ENCODE peak calls at places on chromosome 11, in seven cellular contexts. One of them, this sample, is unnamed.
A peak's percentile ranks its signal among the peaks of the same experiment; 100 is the strongest.

GRCh38 chr11:72724851-72725730 is 27.1 kb downstream of the ARAP1 start:
- DNase-seq in CD8-positive, alpha-beta T cell: peak; percentile 67
- DNase-seq in A549: peak; percentile 85
- DNase-seq in IMR-90: peak; percentile 84
- DNase-seq in esophagus squamous epithelium: no peak
- DNase-seq in body of pancreas: peak; percentile 81
- DNase-seq in left ventricle myocardium inferior: peak; percentile 69
- DNase-seq in this sample: peak; percentile 81

GRCh38 chr11:13595166-13595565 is 73.3 kb upstream of the FAR1 start:
- DNase-seq in IMR-90: peak; percentile 42
- DNase-seq in body of pancreas: no peak
- DNase-seq in CD8-positive, alpha-beta T cell: no peak
- DNase-seq in esophagus squamous epithelium: no peak
- DNase-seq in A549: no peak
- DNase-seq in left ventricle myocardium inferior: no peak
- DNase-seq in this sample: no peak

GRCh38 chr11:14267861-14268635 is 90.9 kb downstream of the RRAS2 start:
- DNase-seq in IMR-90: no peak
- DNase-seq in A549: no peak
- DNase-seq in esophagus squamous epithelium: no peak
- DNase-seq in CD8-positive, alpha-beta T cell: no peak
- DNase-seq in body of pancreas: no peak
- DNase-seq in left ventricle myocardium inferior: no peak
- DNase-seq in this sample: no peak

GRCh38 chr11:104183572-104183971 is 19.6 kb upstream of the PDGFD start:
- DNase-seq in IMR-90: peak; percentile 16
- DNase-seq in CD8-positive, alpha-beta T cell: no peak
- DNase-seq in esophagus squamous epithelium: no peak
- DNase-seq in left ventricle myocardium inferior: no peak
- DNase-seq in A549: no peak
- DNase-seq in body of pancreas: no peak
- DNase-seq in this sample: no peak

GRCh38 chr11:76184551-76184993 is 21.7 kb downstream of the WNT11 start:
- DNase-seq in left ventricle myocardium inferior: no peak
- DNase-seq in IMR-90: peak; percentile 15
- DNase-seq in CD8-positive, alpha-beta T cell: no peak
- DNase-seq in esophagus squamous epithelium: no peak
- DNase-seq in body of pancreas: no peak
- DNase-seq in A549: no peak
- DNase-seq in this sample: no peak

GRCh38 chr11:131649861-131650260 is 279.4 kb downstream of the NTM start:
- DNase-seq in A549: no peak
- DNase-seq in IMR-90: no peak
- DNase-seq in CD8-positive, alpha-beta T cell: no peak
- DNase-seq in body of pancreas: no peak
- DNase-seq in esophagus squamous epithelium: no peak
- DNase-seq in left ventricle myocardium inferior: no peak
- DNase-seq in this sample: no peak

GRCh38 chr11:86671386-86672006 is 920 bp downstream of the ME3 start:
- DNase-seq in CD8-positive, alpha-beta T cell: no peak
- DNase-seq in body of pancreas: peak; percentile 58
- DNase-seq in esophagus squamous epithelium: no peak
- DNase-seq in IMR-90: no peak
- DNase-seq in A549: peak; percentile 53
- DNase-seq in left ventricle myocardium inferior: peak; percentile 88
- DNase-seq in this sample: no peak

GRCh38 chr11:80436547-80436946 is 995.7 kb upstream of the TENM4 start:
- DNase-seq in IMR-90: no peak
- DNase-seq in A549: no peak
- DNase-seq in esophagus squamous epithelium: no peak
- DNase-seq in body of pancreas: no peak
- DNase-seq in left ventricle myocardium inferior: no peak
- DNase-seq in CD8-positive, alpha-beta T cell: no peak
- DNase-seq in this sample: no peak

GRCh38 chr11:69703711-69704507 is at the start of gene FGF19:
- DNase-seq in esophagus squamous epithelium: no peak
- DNase-seq in A549: no peak
- DNase-seq in CD8-positive, alpha-beta T cell: no peak
- DNase-seq in body of pancreas: no peak
- DNase-seq in left ventricle myocardium inferior: no peak
- DNase-seq in IMR-90: no peak
- DNase-seq in this sample: no peak

GRCh38 chr11:72418834-72419560 is 15.3 kb downstream of the CLPB start:
- DNase-seq in A549: peak; percentile 26
- DNase-seq in IMR-90: no peak
- DNase-seq in esophagus squamous epithelium: no peak
- DNase-seq in left ventricle myocardium inferior: no peak
- DNase-seq in body of pancreas: no peak
- DNase-seq in CD8-positive, alpha-beta T cell: no peak
- DNase-seq in this sample: no peak

GRCh38 chr11:93936416-93936815 is 84.7 kb upstream of the HEPHL1 start:
- DNase-seq in left ventricle myocardium inferior: no peak
- DNase-seq in A549: no peak
- DNase-seq in IMR-90: no peak
- DNase-seq in esophagus squamous epithelium: no peak
- DNase-seq in body of pancreas: no peak
- DNase-seq in CD8-positive, alpha-beta T cell: no peak
- DNase-seq in this sample: no peak

GRCh38 chr11:113167599-113167998 is 146.8 kb upstream of the TTC12 start:
- DNase-seq in IMR-90: no peak
- DNase-seq in left ventricle myocardium inferior: peak; percentile 25
- DNase-seq in body of pancreas: no peak
- DNase-seq in A549: no peak
- DNase-seq in esophagus squamous epithelium: no peak
- DNase-seq in CD8-positive, alpha-beta T cell: no peak
- DNase-seq in this sample: no peak

GRCh38 chr11:67311556-67312082 is 8.3 kb downstream of the SSH3 start:
- DNase-seq in IMR-90: no peak
- DNase-seq in left ventricle myocardium inferior: no peak
- DNase-seq in CD8-positive, alpha-beta T cell: no peak
- DNase-seq in esophagus squamous epithelium: no peak
- DNase-seq in A549: no peak
- DNase-seq in body of pancreas: no peak
- DNase-seq in this sample: no peak

GRCh38 chr11:130781906-130782305 is 134.4 kb downstream of the SNX19 start:
- DNase-seq in left ventricle myocardium inferior: no peak
- DNase-seq in CD8-positive, alpha-beta T cell: no peak
- DNase-seq in IMR-90: peak; percentile 78
- DNase-seq in A549: peak; percentile 21
- DNase-seq in body of pancreas: no peak
- DNase-seq in esophagus squamous epithelium: no peak
- DNase-seq in this sample: no peak

GRCh38 chr11:127815316-127815715 is 772.0 kb downstream of the ETS1 start:
- DNase-seq in A549: no peak
- DNase-seq in IMR-90: no peak
- DNase-seq in left ventricle myocardium inferior: no peak
- DNase-seq in esophagus squamous epithelium: no peak
- DNase-seq in body of pancreas: no peak
- DNase-seq in CD8-positive, alpha-beta T cell: no peak
- DNase-seq in this sample: no peak

GRCh38 chr11:9758676-9759518 is 95.0 kb downstream of the SWAP70 start:
- DNase-seq in A549: peak; percentile 77
- DNase-seq in body of pancreas: peak; percentile 71
- DNase-seq in left ventricle myocardium inferior: peak; percentile 90
- DNase-seq in esophagus squamous epithelium: no peak
- DNase-seq in IMR-90: peak; percentile 64
- DNase-seq in CD8-positive, alpha-beta T cell: peak; percentile 28
- DNase-seq in this sample: peak; percentile 29

GRCh38 chr11:67138922-67139321 is 19.9 kb downstream of the KDM2A start:
- DNase-seq in left ventricle myocardium inferior: no peak
- DNase-seq in A549: no peak
- DNase-seq in esophagus squamous epithelium: no peak
- DNase-seq in CD8-positive, alpha-beta T cell: no peak
- DNase-seq in IMR-90: no peak
- DNase-seq in body of pancreas: no peak
- DNase-seq in this sample: no peak

GRCh38 chr11:7538023-7538422 is 24.2 kb downstream of the PPFIBP2 start:
- DNase-seq in esophagus squamous epithelium: no peak
- DNase-seq in CD8-positive, alpha-beta T cell: no peak
- DNase-seq in IMR-90: no peak
- DNase-seq in left ventricle myocardium inferior: peak; percentile 32
- DNase-seq in body of pancreas: peak; percentile 36
- DNase-seq in A549: no peak
- DNase-seq in this sample: no peak

GRCh38 chr11:70060611-70061293 is 17.4 kb upstream of the ANO1 start:
- DNase-seq in IMR-90: no peak
- DNase-seq in esophagus squamous epithelium: no peak
- DNase-seq in body of pancreas: no peak
- DNase-seq in CD8-positive, alpha-beta T cell: no peak
- DNase-seq in A549: no peak
- DNase-seq in left ventricle myocardium inferior: no peak
- DNase-seq in this sample: no peak

GRCh38 chr11:44631831-44632230 is 66.4 kb downstream of the CD82 start:
- DNase-seq in left ventricle myocardium inferior: no peak
- DNase-seq in body of pancreas: no peak
- DNase-seq in IMR-90: no peak
- DNase-seq in A549: no peak
- DNase-seq in esophagus squamous epithelium: no peak
- DNase-seq in CD8-positive, alpha-beta T cell: no peak
- DNase-seq in this sample: no peak

GRCh38 chr11:31973175-31973574 is 117.7 kb upstream of the RCN1 start:
- DNase-seq in CD8-positive, alpha-beta T cell: no peak
- DNase-seq in body of pancreas: no peak
- DNase-seq in A549: no peak
- DNase-seq in esophagus squamous epithelium: no peak
- DNase-seq in left ventricle myocardium inferior: no peak
- DNase-seq in IMR-90: no peak
- DNase-seq in this sample: no peak

GRCh38 chr11:75388386-75389275 is 10.7 kb upstream of the RPS3 start:
- DNase-seq in CD8-positive, alpha-beta T cell: peak; percentile 45
- DNase-seq in body of pancreas: peak; percentile 79
- DNase-seq in IMR-90: peak; percentile 81
- DNase-seq in left ventricle myocardium inferior: peak; percentile 54
- DNase-seq in esophagus squamous epithelium: no peak
- DNase-seq in A549: peak; percentile 87
- DNase-seq in this sample: peak; percentile 74

GRCh38 chr11:66417000-66417399 is 3.8 kb upstream of the NPAS4 start:
- DNase-seq in body of pancreas: no peak
- DNase-seq in A549: no peak
- DNase-seq in CD8-positive, alpha-beta T cell: no peak
- DNase-seq in left ventricle myocardium inferior: no peak
- DNase-seq in IMR-90: no peak
- DNase-seq in esophagus squamous epithelium: no peak
- DNase-seq in this sample: no peak

GRCh38 chr11:62777389-62777788 is 6.2 kb downstream of the TAF6L start:
- DNase-seq in left ventricle myocardium inferior: no peak
- DNase-seq in A549: no peak
- DNase-seq in IMR-90: no peak
- DNase-seq in CD8-positive, alpha-beta T cell: no peak
- DNase-seq in body of pancreas: no peak
- DNase-seq in esophagus squamous epithelium: no peak
- DNase-seq in this sample: no peak

GRCh38 chr11:84396521-84396920 is 1110.4 kb upstream of the CCDC90B start:
- DNase-seq in IMR-90: no peak
- DNase-seq in CD8-positive, alpha-beta T cell: no peak
- DNase-seq in esophagus squamous epithelium: no peak
- DNase-seq in left ventricle myocardium inferior: no peak
- DNase-seq in A549: no peak
- DNase-seq in body of pancreas: no peak
- DNase-seq in this sample: no peak

GRCh38 chr11:72394456-72394855 is 39.9 kb downstream of the CLPB start:
- DNase-seq in left ventricle myocardium inferior: no peak
- DNase-seq in body of pancreas: no peak
- DNase-seq in A549: no peak
- DNase-seq in esophagus squamous epithelium: no peak
- DNase-seq in IMR-90: no peak
- DNase-seq in CD8-positive, alpha-beta T cell: no peak
- DNase-seq in this sample: no peak

GRCh38 chr11:26649884-26650283 is 72.0 kb downstream of the SLC5A12 start:
- DNase-seq in A549: peak; percentile 80
- DNase-seq in esophagus squamous epithelium: no peak
- DNase-seq in IMR-90: peak; percentile 53
- DNase-seq in left ventricle myocardium inferior: no peak
- DNase-seq in body of pancreas: peak; percentile 80
- DNase-seq in CD8-positive, alpha-beta T cell: no peak
- DNase-seq in this sample: no peak

GRCh38 chr11:111344032-111344431 is 35.0 kb downstream of the POU2AF1 start:
- DNase-seq in IMR-90: peak; percentile 79
- DNase-seq in CD8-positive, alpha-beta T cell: no peak
- DNase-seq in esophagus squamous epithelium: no peak
- DNase-seq in body of pancreas: peak; percentile 47
- DNase-seq in left ventricle myocardium inferior: peak; percentile 56
- DNase-seq in A549: peak; percentile 49
- DNase-seq in this sample: no peak

GRCh38 chr11:62242021-62242420 is at the start of gene SCGB1D2:
- DNase-seq in A549: peak; percentile 50
- DNase-seq in left ventricle myocardium inferior: peak; percentile 78
- DNase-seq in body of pancreas: peak; percentile 71
- DNase-seq in IMR-90: no peak
- DNase-seq in esophagus squamous epithelium: no peak
- DNase-seq in CD8-positive, alpha-beta T cell: no peak
- DNase-seq in this sample: no peak

DNA sequence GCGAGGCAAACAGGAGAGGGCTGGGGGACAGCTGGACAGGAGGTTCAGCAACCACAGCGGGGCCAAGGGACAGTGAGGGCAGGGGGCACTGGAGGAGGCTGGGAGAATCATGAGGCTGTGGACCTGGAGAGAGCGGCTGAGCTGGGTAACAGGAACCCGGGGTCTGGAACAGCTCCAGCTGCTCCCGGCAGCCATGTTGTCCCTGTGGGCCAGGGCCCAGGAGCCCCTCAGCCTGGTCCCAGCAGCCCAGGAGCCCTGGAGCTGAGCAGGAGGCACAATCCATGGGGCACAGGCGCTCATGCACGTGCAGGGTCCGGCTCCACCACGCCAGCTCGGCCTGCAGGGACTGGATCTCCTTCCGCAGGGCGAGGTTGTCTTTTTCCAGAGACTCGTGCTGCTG is 7.4 kb downstream of the BATF2 start:
- DNase-seq in CD8-positive, alpha-beta T cell: no peak
- DNase-seq in esophagus squamous epithelium: no peak
- DNase-seq in A549: no peak
- DNase-seq in IMR-90: no peak
- DNase-seq in body of pancreas: no peak
- DNase-seq in left ventricle myocardium inferior: no peak
- DNase-seq in this sample: no peak
- H3K4me1 ChIP-seq in CD8-positive, alpha-beta T cell: no peaks in the 10 kb centered on the region
- H3K4me1 ChIP-seq in esophagus squamous epithelium: peaks cover 19% of the 10 kb centered on the region
- H3K4me1 ChIP-seq in A549: no peaks in the 10 kb centered on the region
- H3K4me1 ChIP-seq in IMR-90: no peaks in the 10 kb centered on the region
- H3K4me1 ChIP-seq in body of pancreas: peaks cover 6% of the 10 kb centered on the region
- H3K4me1 ChIP-seq in left ventricle myocardium inferior: peaks cover 39% of the 10 kb centered on the region
- H3K4me1 ChIP-seq in this sample: peaks cover 16% of the 10 kb centered on the region

GRCh38 chr11:2930705-2931415 is 1.6 kb upstream of the PHLDA2 start:
- DNase-seq in esophagus squamous epithelium: no peak
- DNase-seq in A549: peak; percentile 90
- DNase-seq in left ventricle myocardium inferior: peak; percentile 51
- DNase-seq in IMR-90: peak; percentile 23
- DNase-seq in CD8-positive, alpha-beta T cell: no peak
- DNase-seq in body of pancreas: peak; percentile 89
- DNase-seq in this sample: no peak
- H3K4me1 ChIP-seq in esophagus squamous epithelium: peaks cover 67% of the 10 kb centered on the region
- H3K4me1 ChIP-seq in A549: peaks cover 29% of the 10 kb centered on the region
- H3K4me1 ChIP-seq in left ventricle myocardium inferior: peaks cover 30% of the 10 kb centered on the region
- H3K4me1 ChIP-seq in IMR-90: peaks cover 16% of the 10 kb centered on the region
- H3K4me1 ChIP-seq in CD8-positive, alpha-beta T cell: peaks cover 36% of the 10 kb centered on the region
- H3K4me1 ChIP-seq in body of pancreas: peaks cover 33% of the 10 kb centered on the region
- H3K4me1 ChIP-seq in this sample: peaks cover 40% of the 10 kb centered on the region

GRCh38 chr11:96341237-96342130 is 1.5 kb downstream of the MAML2 start:
- DNase-seq in left ventricle myocardium inferior: peak; percentile 45
- DNase-seq in CD8-positive, alpha-beta T cell: peak; percentile 56
- DNase-seq in A549: peak; percentile 9
- DNase-seq in esophagus squamous epithelium: no peak
- DNase-seq in IMR-90: peak; percentile 56
- DNase-seq in body of pancreas: peak; percentile 33
- DNase-seq in this sample: peak; percentile 70
- H3K4me1 ChIP-seq in left ventricle myocardium inferior: peaks cover 61% of the 10 kb centered on the region
- H3K4me1 ChIP-seq in CD8-positive, alpha-beta T cell: peaks cover 33% of the 10 kb centered on the region
- H3K4me1 ChIP-seq in A549: peaks cover 33% of the 10 kb centered on the region
- H3K4me1 ChIP-seq in esophagus squamous epithelium: peaks cover 63% of the 10 kb centered on the region
- H3K4me1 ChIP-seq in IMR-90: peaks cover 14% of the 10 kb centered on the region
- H3K4me1 ChIP-seq in body of pancreas: peaks cover 37% of the 10 kb centered on the region
- H3K4me1 ChIP-seq in this sample: peaks cover 50% of the 10 kb centered on the region

GRCh38 chr11:106961518-106961917 is 56.8 kb downstream of the GUCY1A2 start:
- DNase-seq in left ventricle myocardium inferior: no peak
- DNase-seq in body of pancreas: no peak
- DNase-seq in esophagus squamous epithelium: no peak
- DNase-seq in CD8-positive, alpha-beta T cell: no peak
- DNase-seq in IMR-90: peak; percentile 72
- DNase-seq in A549: peak; percentile 53
- DNase-seq in this sample: no peak
- H3K4me1 ChIP-seq in left ventricle myocardium inferior: peaks cover 46% of the 10 kb centered on the region
- H3K4me1 ChIP-seq in body of pancreas: no peaks in the 10 kb centered on the region
- H3K4me1 ChIP-seq in esophagus squamous epithelium: no peaks in the 10 kb centered on the region
- H3K4me1 ChIP-seq in CD8-positive, alpha-beta T cell: no peaks in the 10 kb centered on the region
- H3K4me1 ChIP-seq in IMR-90: no peaks in the 10 kb centered on the region
- H3K4me1 ChIP-seq in A549: peaks cover 15% of the 10 kb centered on the region
- H3K4me1 ChIP-seq in this sample: no peaks in the 10 kb centered on the region

This sample was measured in CD4-positive, alpha-beta memory T cell.